ENCODE peak calls at places on chromosome 19, in four cellular contexts. Z is SK-N-SH; O is cardiac muscle cell; F is CD8-positive, alpha-beta T cell. K is an unnamed sample.

GRCh38 chr19:43300876-43301765 is 31.8 kb upstream of the PSG9 start:
- DNase-seq in Z (no peak), O (no peak), F (no peak), K (no peak)

GRCh38 chr19:4077800-4078683 is 11.3 kb upstream of the ZBTB7A start:
- DNase-seq in Z (no peak), O (peak; percentile 60), F (no peak), K (no peak)

GRCh38 chr19:44846455-44847143 is 502 bp downstream of the NECTIN2 start:
- DNase-seq in Z (peak; percentile 48), O (peak; percentile 47), F (no peak), K (peak; percentile 35)

GRCh38 chr19:20471441-20471840 is 94.1 kb downstream of the ZNF737 start:
- DNase-seq in Z (no peak), O (no peak), F (no peak), K (no peak)

GRCh38 chr19:9878511-9879196 is 43.5 kb downstream of the PIN1 start:
- DNase-seq in Z (no peak), O (peak; percentile 76), F (no peak), K (peak; percentile 44)

GRCh38 chr19:7811989-7812388 is 18.0 kb upstream of the EVI5L start:
- DNase-seq in Z (no peak), O (no peak), F (no peak), K (no peak)

GRCh38 chr19:13241321-13242104 is 91.3 kb downstream of the IER2 start:
- DNase-seq in Z (no peak), O (no peak), F (peak; percentile 8), K (no peak)

GRCh38 chr19:11261902-11262839 is at the start of gene DOCK6:
- DNase-seq in Z (peak; percentile 91), O (no peak), F (no peak), K (no peak)

GRCh38 chr19:13012690-13013608 is 17.7 kb downstream of the NFIX start:
- DNase-seq in Z (no peak), O (peak; percentile 66), F (no peak), K (peak; percentile 67)

GRCh38 chr19:1626417-1627010 is 21.3 kb upstream of the UQCR11 start:
- DNase-seq in Z (no peak), O (no peak), F (no peak), K (no peak)

GRCh38 chr19:494171-495046 is 1.9 kb upstream of the MADCAM1 start:
- DNase-seq in Z (no peak), O (no peak), F (no peak), K (no peak)

GRCh38 chr19:53394522-53394973 is 401 bp upstream of the ZNF765 start:
- DNase-seq in Z (peak; percentile 70), O (peak; percentile 60), F (no peak), K (no peak)

GRCh38 chr19:6736169-6736916 is 1.0 kb downstream of the GPR108 start:
- DNase-seq in Z (peak; percentile 83), O (peak; percentile 95), F (peak; percentile 46), K (peak; percentile 94)

GRCh38 chr19:5170329-5170745 is 170.3 kb downstream of the PTPRS start:
- DNase-seq in Z (peak; percentile 58), O (no peak), F (peak; percentile 31), K (no peak)

GRCh38 chr19:7980168-7980567 is 25.3 kb downstream of the ELAVL1 start:
- DNase-seq in Z (no peak), O (no peak), F (no peak), K (no peak)

GRCh38 chr19:33226550-33227241 is 1.0 kb upstream of the SLC7A10 start:
- DNase-seq in Z (peak; percentile 85), O (peak; percentile 94), F (no peak), K (no peak)

GRCh38 chr19:28026636-28027035 is 1186.3 kb downstream of the UQCRFS1 start:
- DNase-seq in Z (no peak), O (no peak), F (no peak), K (no peak)

GRCh38 chr19:13505761-13506549 is at the start of gene CACNA1A:
- DNase-seq in Z (peak; percentile 73), O (peak; percentile 44), F (no peak), K (no peak)

GRCh38 chr19:45848922-45849321 is 14.0 kb downstream of the SYMPK start:
- DNase-seq in Z (no peak), O (peak; percentile 11), F (no peak), K (peak; percentile 9)

GRCh38 chr19:4709440-4710280 is 14.0 kb downstream of the DPP9 start:
- DNase-seq in Z (no peak), O (no peak), F (peak; percentile 22), K (no peak)

GRCh38 chr19:51570962-51571575 is at the start of gene ZNF175:
- DNase-seq in Z (peak; percentile 75), O (peak; percentile 98), F (peak; percentile 74), K (peak; percentile 98)

GRCh38 chr19:46488551-46488950 is 7.1 kb downstream of the PNMA8B start:
- DNase-seq in Z (no peak), O (no peak), F (no peak), K (no peak)

GRCh38 chr19:44847144-44848035 is 1.3 kb downstream of the NECTIN2 start:
- DNase-seq in Z (peak; percentile 51), O (peak; percentile 71), F (no peak), K (peak; percentile 50)

GRCh38 chr19:1599460-1599846 is 5.8 kb downstream of the UQCR11 start:
- DNase-seq in Z (no peak), O (no peak), F (no peak), K (no peak)

GRCh38 chr19:5261151-5261890 is 79.3 kb downstream of the PTPRS start:
- DNase-seq in Z (no peak), O (no peak), F (no peak), K (no peak)

GRCh38 chr19:55590621-55591020 is 8.7 kb downstream of the FIZ1 start:
- DNase-seq in Z (no peak), O (peak; percentile 9), F (no peak), K (no peak)

GRCh38 chr19:15297416-15298224 is 34.7 kb downstream of the BRD4 start:
- DNase-seq in Z (no peak), O (peak; percentile 57), F (no peak), K (peak; percentile 63)

GRCh38 chr19:7970716-7971448 is 27.4 kb upstream of the TIMM44 start:
- DNase-seq in Z (peak; percentile 81), O (peak; percentile 59), F (no peak), K (peak; percentile 53)

GRCh38 chr19:719081-719512 is 10.4 kb downstream of the PALM start:
- DNase-seq in Z (no peak), O (peak; percentile 66), F (no peak), K (peak; percentile 52)

GRCh38 chr19:32397736-32398135 is 7.8 kb upstream of the DPY19L3 start:
- DNase-seq in Z (no peak), O (peak; percentile 78), F (no peak), K (peak; percentile 81)

GRCh38 chr19:33430674-33431277 is 57.3 kb downstream of the CEBPG start:
- DNase-seq in Z (peak; percentile 83), O (peak; percentile 73), F (peak; percentile 43), K (peak; percentile 75)

GRCh38 chr19:38063921-38064320 is 156.9 kb downstream of the SIPA1L3 start:
- DNase-seq in Z (no peak), O (no peak), F (no peak), K (no peak)

GRCh38 chr19:29568036-29568788 is 37.9 kb upstream of the POP4 start:
- DNase-seq in Z (no peak), O (no peak), F (no peak), K (no peak)

GRCh38 chr19:54806516-54806838 is 3.1 kb downstream of the KIR2DL4 start:
- DNase-seq in Z (no peak), O (no peak), F (no peak), K (no peak)

GRCh38 chr19:53553865-53554791 is 16.2 kb downstream of the ZNF331 start:
- DNase-seq in Z (peak; percentile 89), O (peak; percentile 94), F (peak; percentile 84), K (peak; percentile 94)

GRCh38 chr19:1488282-1488601 is 1.9 kb downstream of the PCSK4 start:
- DNase-seq in Z (no peak), O (no peak), F (no peak), K (no peak)

GRCh38 chr19:41623360-41623759 is 3.5 kb downstream of the CEACAM4 start:
- DNase-seq in Z (no peak), O (no peak), F (no peak), K (no peak)
- H3K4me3 ChIP-seq in Z (no peak overlapping the region), O (no peak overlapping the region), F (no peak overlapping the region), K (no peak overlapping the region)

DNA sequence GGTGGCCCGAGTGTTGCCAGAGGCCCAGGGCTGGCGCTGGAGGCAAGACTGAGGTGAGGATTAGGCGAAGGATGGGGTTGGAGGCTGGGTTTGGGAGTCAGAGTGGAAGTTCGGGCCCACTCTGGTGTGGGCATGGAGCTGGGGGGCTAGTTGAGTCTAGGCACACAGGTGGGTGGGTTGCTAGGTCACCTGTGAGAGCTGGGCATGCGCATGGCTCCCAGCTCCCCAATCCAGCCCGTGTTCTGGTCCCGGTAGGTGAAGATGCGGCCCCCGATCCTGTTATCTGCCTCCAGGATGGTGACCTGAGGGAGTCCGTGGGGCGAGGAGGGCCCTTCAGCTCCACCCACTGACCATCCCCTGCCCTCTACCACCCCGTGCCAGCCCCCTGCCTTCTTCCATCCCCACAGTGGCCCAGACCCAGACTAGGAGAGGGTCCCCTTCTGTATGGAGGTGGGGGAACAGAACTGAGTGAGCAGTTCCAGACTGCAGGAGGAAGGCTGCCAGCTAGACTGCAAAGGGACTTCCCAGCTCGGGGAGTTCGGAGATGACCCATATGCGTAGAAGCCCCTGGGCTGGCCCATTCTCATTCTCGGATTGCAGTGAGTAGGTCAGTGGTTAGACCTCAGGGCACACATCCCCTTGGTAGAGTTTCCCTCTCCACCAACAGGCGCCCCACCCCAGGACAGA is 1.7 kb downstream of the IL4I1 start:
- DNase-seq in Z (no peak), O (no peak), F (no peak), K (no peak)
- H3K4me3 ChIP-seq in Z (no peak overlapping the region), O (no peak overlapping the region), F (no peak overlapping the region), K (no peak overlapping the region)

GRCh38 chr19:24140099-24140498 is 53.1 kb downstream of the ZNF254 start:
- DNase-seq in Z (no peak), O (peak; percentile 84), F (no peak), K (peak; percentile 95)

GRCh38 chr19:24141612-24142011 is 54.6 kb downstream of the ZNF254 start:
- DNase-seq in Z (no peak), O (no peak), F (no peak), K (no peak)

GRCh38 chr19:24140591-24140990 is 53.6 kb downstream of the ZNF254 start:
- DNase-seq in Z (no peak), O (no peak), F (no peak), K (no peak)

DNA sequence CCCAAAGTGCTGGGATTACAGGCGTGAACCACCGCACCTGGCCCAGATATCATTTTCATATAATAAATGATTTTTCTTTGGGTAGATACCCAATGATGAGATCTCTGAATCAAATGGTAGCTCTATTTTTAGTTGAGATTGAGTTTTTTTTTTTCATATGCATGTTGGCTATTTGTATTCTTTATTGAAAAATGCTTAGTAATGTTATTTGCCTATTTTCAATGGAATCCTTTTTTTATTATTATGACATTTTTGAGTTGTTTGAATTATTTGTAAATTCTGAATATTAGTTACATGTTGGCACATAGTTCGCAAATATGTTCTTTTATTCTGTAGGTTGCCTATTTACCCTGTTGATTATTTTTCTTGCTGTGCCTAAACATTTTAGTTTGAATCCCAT is 55.8 kb downstream of the ZNF254 start:
- DNase-seq in Z (no peak), O (no peak), F (no peak), K (no peak)
- H3K4me3 ChIP-seq in Z (no peak overlapping the region), O (no peak overlapping the region), F (no peak overlapping the region), K (no peak overlapping the region)

DNA sequence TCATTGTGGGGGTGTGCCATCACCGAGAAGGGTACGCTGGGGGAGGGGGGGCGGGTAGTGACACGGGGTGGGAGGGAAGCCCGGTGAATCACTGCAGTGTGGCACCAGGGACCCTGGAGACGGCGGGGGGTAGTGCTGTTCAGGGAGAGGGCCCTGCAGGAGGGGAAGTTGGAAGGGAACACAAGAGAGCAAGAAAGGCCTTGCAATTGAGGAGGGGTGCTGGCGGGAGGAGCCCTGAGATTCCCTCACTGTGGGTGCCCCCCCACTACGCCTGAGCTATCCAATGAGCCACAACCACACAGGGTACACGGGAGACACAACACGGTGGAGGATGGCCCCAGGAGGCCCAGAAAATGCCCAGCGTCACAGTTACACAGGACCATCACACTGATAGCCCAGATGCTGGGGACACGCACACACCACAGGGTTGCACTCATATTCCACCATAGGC is 516 bp upstream of the ATP1A3 start:
- DNase-seq in Z (peak; percentile 79), O (no peak), F (no peak), K (no peak)
- H3K4me3 ChIP-seq in Z (peak overlapping the region; percentile 47), O (no peak overlapping the region), F (peak overlapping the region; percentile 87), K (no peak overlapping the region)